ENCODE peak calls at places on chromosome 2, in seven cellular contexts. R is B cell; Y is activated CD4-positive, CD25-positive, alpha-beta regulatory T cell; V is activated CD4-positive, alpha-beta T cell treated with anti-CD3 and anti-CD28 coated beads, Interleukin-2, amount 50 U/mL, for 4 hours; L is endothelial cell; J is heart left ventricle; B is IMR-90. G is an unnamed sample.

GRCh38 chr2:47751856-47752414 is 31.0 kb upstream of the MSH6 start:
- DNase-seq in V (no peak), B (no peak), Y (no peak), R (no peak), L (no peak), J (no peak), G (no peak)

GRCh38 chr2:137910641-137911040 is 53.6 kb upstream of the HNMT start:
- DNase-seq in Y (no peak), J (no peak), R (no peak), B (peak; percentile 20), V (no peak), L (no peak), G (no peak)

GRCh38 chr2:217313386-217313785 is 453.5 kb upstream of the TNP1 start:
- DNase-seq in V (no peak), J (no peak), L (no peak), B (no peak), R (no peak), Y (no peak), G (no peak)

GRCh38 chr2:172513524-172513900 is 42.4 kb upstream of the PDK1 start:
- DNase-seq in B (no peak), R (no peak), Y (no peak), V (no peak), J (no peak), L (no peak), G (no peak)

GRCh38 chr2:129061079-129061785 is 742.6 kb upstream of the HS6ST1 start:
- DNase-seq in Y (no peak), L (no peak), R (no peak), V (no peak), B (peak; percentile 65), J (no peak), G (no peak)

GRCh38 chr2:239893236-239893515 is 132.0 kb downstream of the NDUFA10 start:
- DNase-seq in R (no peak), J (no peak), L (no peak), V (no peak), B (no peak), Y (no peak), G (no peak)

GRCh38 chr2:96841707-96842495 is 1.9 kb downstream of the ANKRD23 start:
- DNase-seq in J (no peak), Y (no peak), B (no peak), L (no peak), V (no peak), R (no peak), G (no peak)

GRCh38 chr2:147989809-147990403 is 30.6 kb downstream of the ORC4 start:
- DNase-seq in R (peak; percentile 47), V (peak; percentile 5), L (no peak), B (peak; percentile 72), Y (peak; percentile 1), J (no peak), G (peak; percentile 12)

GRCh38 chr2:6945821-6946220 is 28.6 kb downstream of the RNF144A start:
- DNase-seq in J (no peak), Y (no peak), R (no peak), L (no peak), V (no peak), B (no peak), G (no peak)

G was measured in T follicular helper cell.